ENCODE peak calls at places on chromosomes 3 and 15, in nine cellular contexts. Z, F, T, K, J, N, C, E and R are unnamed samples.

GRCh38 chr3:187016639-187017345 is 86.5 kb downstream of the ST6GAL1 start:
- DNase-seq in N (peak; percentile 9), F (no peak), C (peak; percentile 25), K (peak; percentile 69), Z (no peak), J (no peak), T (peak; percentile 9), E (no peak), R (no peak)

GRCh38 chr3:32703491-32703968 is 18.5 kb downstream of the CNOT10 start:
- DNase-seq in J (no peak), K (no peak), E (no peak), Z (no peak), T (peak; percentile 70), C (no peak), F (peak; percentile 32), N (no peak), R (no peak)

GRCh38 chr15:89164712-89165211 is 56.6 kb downstream of the RLBP1 start:
- DNase-seq in E (no peak), C (no peak), F (no peak), J (no peak), Z (no peak), T (peak; percentile 52), N (no peak), K (no peak), R (no peak)

GRCh38 chr15:33161209-33161608 is 33.3 kb downstream of the FMN1 start:
- DNase-seq in J (no peak), Z (no peak), F (no peak), T (no peak), E (no peak), C (no peak), N (no peak), K (no peak), R (no peak)

GRCh38 chr3:76789262-76789661 is 250.6 kb upstream of the ROBO2 start:
- DNase-seq in T (no peak), E (no peak), C (no peak), K (no peak), N (no peak), J (no peak), F (no peak), Z (no peak), R (no peak)

GRCh38 chr3:111326144-111326995 is 215.6 kb upstream of the CD96 start:
- DNase-seq in K (no peak), T (peak; percentile 69), Z (no peak), F (peak; percentile 43), N (peak; percentile 39), J (no peak), E (no peak), C (no peak), R (no peak)

GRCh38 chr3:187062526-187063177 is 76.6 kb downstream of the RPL39L start:
- DNase-seq in J (no peak), E (no peak), Z (no peak), C (peak; percentile 92), F (peak; percentile 30), N (peak; percentile 86), K (no peak), T (peak; percentile 88), R (no peak)

GRCh38 chr3:157347577-157348303 is 88.9 kb upstream of the PTX3 start:
- DNase-seq in N (no peak), T (no peak), J (no peak), F (no peak), Z (no peak), C (no peak), E (no peak), K (no peak), R (no peak)

GRCh38 chr15:90232196-90232595 is 1.5 kb downstream of the CIB1 start:
- DNase-seq in K (peak; percentile 48), J (no peak), C (peak; percentile 40), Z (no peak), N (peak; percentile 39), E (no peak), F (no peak), T (no peak), R (no peak)

GRCh38 chr15:90233701-90234518 is at the start of the genes CIB1 and GDPGP1:
- DNase-seq in Z (peak; percentile 97), K (peak; percentile 97), N (peak; percentile 97), J (peak; percentile 98), F (peak; percentile 98), T (peak; percentile 97), E (peak; percentile 98), C (peak; percentile 96), R (peak; percentile 82)

GRCh38 chr15:90234519-90234988 is 545 bp downstream of the GDPGP1 start:
- DNase-seq in C (no peak), N (peak; percentile 27), E (no peak), K (no peak), F (no peak), J (no peak), Z (no peak), T (peak; percentile 21), R (no peak)

GRCh38 chr15:90231028-90232017 is 2.4 kb downstream of the CIB1 start:
- DNase-seq in E (no peak), C (no peak), J (no peak), T (peak; percentile 5), K (peak; percentile 83), Z (no peak), N (peak; percentile 47), F (no peak), R (no peak)

GRCh38 chr15:90232941-90233700 is 620 bp downstream of the CIB1 start:
- DNase-seq in F (peak; percentile 76), N (peak; percentile 60), C (peak; percentile 60), E (peak; percentile 81), K (peak; percentile 76), T (peak; percentile 41), J (peak; percentile 61), Z (peak; percentile 73), R (no peak)
- TF ChIP-seq CTCF in F (peak; percentile 48), N (peak; percentile 45), C (peak; percentile 21), E (peak; percentile 37), K (peak; percentile 62), T (peak; percentile 47), J (peak; percentile 62), Z (peak; percentile 42), R (peak; percentile 36)

DNA sequence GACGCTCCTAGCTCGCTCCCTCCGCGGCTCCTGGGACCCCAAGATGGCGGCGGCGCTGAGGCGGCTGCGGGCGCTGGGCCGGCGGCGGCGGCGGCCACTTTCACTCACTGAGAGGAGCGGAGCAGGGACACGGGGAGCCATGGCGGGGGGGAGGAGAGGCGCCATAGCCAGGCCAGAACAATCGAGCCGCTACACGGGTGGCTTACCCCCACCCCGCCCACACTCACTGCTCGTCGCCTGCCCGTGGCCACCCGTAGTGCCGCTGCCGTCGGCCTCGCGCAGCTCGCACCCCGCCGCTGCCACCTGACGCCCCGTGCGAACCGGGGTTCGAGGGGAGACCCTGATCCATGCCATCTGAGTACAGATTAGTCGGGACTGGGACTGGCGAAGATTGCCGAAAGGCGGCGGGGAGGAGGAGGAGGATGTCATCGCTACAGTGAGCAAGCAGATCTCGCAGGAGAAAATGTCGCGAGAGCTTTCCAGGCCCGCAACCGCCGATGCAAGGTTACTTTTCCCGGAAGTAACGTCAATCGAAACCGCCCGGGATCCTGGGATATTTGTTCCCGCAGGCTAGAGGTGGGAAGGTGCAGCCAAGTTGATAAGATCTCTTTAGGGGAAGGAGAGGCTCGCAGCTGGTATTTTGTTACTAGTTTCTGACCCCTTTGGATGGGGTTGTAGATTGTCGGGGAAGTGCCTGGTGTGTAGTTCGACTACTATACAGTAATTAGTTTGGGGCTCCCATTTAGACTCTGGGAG is at the start of gene INO80:
- DNase-seq in K (peak; percentile 98), N (peak; percentile 99), T (peak; percentile 99), J (peak; percentile 98), Z (peak; percentile 99), E (peak; percentile 98), F (peak; percentile 97), C (peak; percentile 98), R (peak; percentile 93)
- H3K4me3 ChIP-seq in K (peak within 1 kb of the TSS; percentile 77), N (peak within 1 kb of the TSS; percentile 89), T (peak within 1 kb of the TSS; percentile 98), J (peak within 1 kb of the TSS; percentile 85), Z (peak within 1 kb of the TSS; percentile 81), E (peak within 1 kb of the TSS; percentile 83), F (peak within 1 kb of the TSS; percentile 99), C (peak within 1 kb of the TSS; percentile 92), R (peak within 1 kb of the TSS; percentile 80)

GRCh38 chr3:194687638-194688206 is 2.0 kb downstream of the FAM43A start:
- DNase-seq in F (peak; percentile 97), N (peak; percentile 87), J (peak; percentile 76), E (peak; percentile 84), K (peak; percentile 87), T (peak; percentile 66), C (peak; percentile 39), Z (peak; percentile 86), R (no peak)

GRCh38 chr3:194690501-194691372 is 5.1 kb downstream of the FAM43A start:
- DNase-seq in N (peak; percentile 47), K (peak; percentile 62), F (no peak), E (peak; percentile 50), T (no peak), Z (no peak), C (no peak), J (no peak), R (no peak)

GRCh38 chr3:194688207-194688711 is 2.6 kb downstream of the FAM43A start:
- DNase-seq in Z (no peak), E (peak; percentile 65), F (peak; percentile 71), N (peak; percentile 33), T (peak; percentile 20), J (peak; percentile 56), K (peak; percentile 89), C (no peak), R (no peak)

GRCh38 chr3:194689493-194689901 is 3.8 kb downstream of the FAM43A start:
- DNase-seq in K (peak; percentile 72), E (no peak), N (peak; percentile 23), Z (no peak), C (no peak), F (no peak), J (peak; percentile 48), T (peak; percentile 92), R (no peak)

DNA sequence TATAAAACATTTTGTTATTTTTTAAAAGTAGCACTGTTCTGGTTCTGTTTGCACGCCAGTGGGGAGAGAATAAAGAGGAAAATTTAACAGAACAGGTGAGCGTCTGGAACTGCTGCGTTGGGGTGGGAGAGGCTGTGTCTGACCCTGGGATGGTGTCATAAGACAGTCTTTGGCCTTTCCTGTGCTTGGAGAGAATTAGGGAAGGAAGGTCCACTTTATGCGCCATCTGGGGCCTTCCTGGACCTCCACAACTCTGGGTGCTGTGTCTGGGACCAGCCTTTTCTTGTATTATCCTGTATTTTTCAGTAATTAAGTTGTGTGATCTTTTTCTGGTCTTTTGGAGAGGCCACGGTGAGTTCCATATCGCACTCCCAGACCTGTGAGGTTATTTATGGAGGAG is 3.3 kb downstream of the FAM43A start:
- DNase-seq in T (no peak), C (no peak), Z (no peak), J (no peak), K (no peak), N (no peak), F (no peak), E (no peak), R (no peak)
- H3K4me1 ChIP-seq in T (peaks cover 11% of the 10 kb centered on the region), C (peaks cover 27% of the 10 kb centered on the region), Z (peaks cover 14% of the 10 kb centered on the region), J (peaks cover 70% of the 10 kb centered on the region), K (peaks cover 79% of the 10 kb centered on the region), N (peaks cover 28% of the 10 kb centered on the region), F (peaks cover 16% of the 10 kb centered on the region), E (peaks cover 13% of the 10 kb centered on the region), R (peaks cover 48% of the 10 kb centered on the region)

GRCh38 chr3:56885461-56885860 is 83.7 kb upstream of the ARHGEF3 start:
- DNase-seq in Z (no peak), F (no peak), J (no peak), T (no peak), E (no peak), C (no peak), N (no peak), K (no peak), R (no peak)

GRCh38 chr3:56884387-56884786 is 82.6 kb upstream of the ARHGEF3 start:
- DNase-seq in N (peak; percentile 89), C (peak; percentile 84), J (no peak), F (no peak), T (no peak), E (no peak), Z (no peak), K (no peak), R (no peak)

GRCh38 chr3:56883828-56884227 is 82.1 kb upstream of the ARHGEF3 start:
- DNase-seq in K (no peak), F (no peak), E (no peak), T (no peak), J (no peak), Z (no peak), N (no peak), C (no peak), R (no peak)

GRCh38 chr3:56887402-56888025 is 85.8 kb upstream of the ARHGEF3 start:
- DNase-seq in E (no peak), Z (no peak), K (peak; percentile 41), T (no peak), N (no peak), J (no peak), F (no peak), C (no peak), R (no peak)

DNA sequence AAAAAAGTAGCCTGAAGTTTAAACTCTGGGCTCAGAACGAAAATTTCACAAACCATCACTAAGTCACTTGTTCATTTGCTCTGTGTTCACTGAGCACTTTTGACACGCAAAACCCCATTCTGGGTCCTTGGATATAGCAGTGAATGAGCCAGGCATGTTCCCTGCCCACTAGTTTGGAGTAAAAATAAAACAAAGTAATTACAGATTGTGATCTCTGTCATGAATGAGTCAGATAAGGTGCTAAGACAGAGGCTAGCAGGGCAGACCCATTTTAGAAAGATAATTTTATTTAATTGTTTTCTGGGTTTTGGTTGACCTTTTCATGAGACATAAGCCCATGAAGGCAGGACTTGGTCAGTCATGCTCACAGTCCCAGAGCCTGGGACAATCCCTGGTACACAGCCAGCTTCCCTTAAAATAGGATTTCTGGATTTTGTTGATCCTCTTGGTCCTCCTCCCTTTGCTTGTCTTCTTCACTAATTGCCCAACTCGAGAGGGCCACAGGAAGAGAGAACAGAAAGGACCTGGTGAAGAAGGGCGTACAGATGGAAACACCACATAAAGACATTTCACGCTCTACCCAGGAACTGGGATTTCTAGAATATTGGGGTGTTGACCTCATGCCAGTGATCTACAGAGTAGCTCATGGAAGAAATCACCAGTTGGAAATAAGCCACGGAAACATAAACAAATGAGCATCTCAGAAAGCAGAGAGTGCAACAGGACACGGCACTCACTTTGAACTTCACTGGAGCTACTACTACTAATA is 84.3 kb upstream of the ARHGEF3 start:
- DNase-seq in N (no peak), E (no peak), F (no peak), K (no peak), C (no peak), T (peak; percentile 7), J (no peak), Z (no peak), R (no peak)
- TF ChIP-seq CTCF in N (no peak), E (no peak), F (no peak), K (no peak), C (no peak), T (no peak), J (no peak), Z (no peak), R (no peak)